ENCODE peak calls at places on chromosomes 13 and 19, in six cellular contexts. E is Peyer's patch, Z is dorsolateral prefrontal cortex, K is left lung, I is cardiac fibroblast, M is progenitor cell of endocrine pancreas. N is an unnamed sample.

GRCh38 chr19:46487802-46488445 is 7.7 kb downstream of the PNMA8B start:
- DNase-seq in E (peak; percentile 87), Z (peak; percentile 82), K (peak; percentile 70), I (peak; percentile 78), M (peak; percentile 85), N (peak; percentile 70)

GRCh38 chr13:40662866-40663265 is 3.6 kb downstream of the FOXO1 start:
- DNase-seq in E (peak; percentile 43), Z (no peak), K (no peak), I (no peak), M (no peak), N (no peak)

GRCh38 chr19:54178581-54179261 is 5.8 kb upstream of the TMC4 start:
- DNase-seq in E (no peak), Z (peak; percentile 55), K (no peak), I (no peak), M (no peak), N (no peak)

GRCh38 chr13:75725784-75726183 is 89.7 kb downstream of the LMO7 start:
- DNase-seq in E (no peak), Z (no peak), K (no peak), I (peak; percentile 26), M (no peak), N (no peak)

GRCh38 chr19:40241809-40242384 is 15.4 kb upstream of the CCNP start:
- DNase-seq in E (no peak), Z (peak; percentile 88), K (no peak), I (peak; percentile 94), M (no peak), N (no peak)

GRCh38 chr19:47514151-47514868 is 553 bp downstream of the NAPA start:
- DNase-seq in E (no peak), Z (no peak), K (peak; percentile 49), I (no peak), M (no peak), N (no peak)

GRCh38 chr19:55483681-55484361 is 1.2 kb upstream of the NAT14 start:
- DNase-seq in E (no peak), Z (no peak), K (no peak), I (no peak), M (no peak), N (no peak)

GRCh38 chr19:37098570-37098969 is 20.3 kb downstream of the ZNF420 start:
- DNase-seq in E (no peak), Z (no peak), K (no peak), I (no peak), M (no peak), N (no peak)

GRCh38 chr13:29379281-29379680 is 216.2 kb downstream of the SLC7A1 start:
- DNase-seq in E (no peak), Z (no peak), K (no peak), I (no peak), M (no peak), N (no peak)
- TF ChIP-seq CTCF in E (no peak), Z (no peak), K (no peak), I (no peak), M (no peak), N (no peak)

GRCh38 chr13:36815069-36815468 is 4.0 kb upstream of the RFXAP start:
- DNase-seq in E (no peak), Z (no peak), K (no peak), I (no peak), M (no peak), N (no peak)
- TF ChIP-seq CTCF in E (peak; percentile 17), Z (no peak), K (no peak), I (peak; percentile 49), M (peak; percentile 39), N (no peak)

GRCh38 chr19:11094520-11094894 is 5.2 kb downstream of the LDLR start:
- DNase-seq in E (no peak), Z (no peak), K (no peak), I (no peak), M (no peak), N (no peak)

GRCh38 chr19:11091343-11092153 is 2.3 kb downstream of the LDLR start:
- DNase-seq in E (peak; percentile 78), Z (peak; percentile 38), K (peak; percentile 62), I (peak; percentile 90), M (no peak), N (peak; percentile 41)

GRCh38 chr19:11089254-11090013 is at the start of gene LDLR:
- DNase-seq in E (peak; percentile 92), Z (peak; percentile 68), K (peak; percentile 86), I (peak; percentile 98), M (peak; percentile 54), N (peak; percentile 71)

GRCh38 chr19:11090264-11091032 is 1.2 kb downstream of the LDLR start:
- DNase-seq in E (peak; percentile 99), Z (peak; percentile 97), K (peak; percentile 99), I (peak; percentile 98), M (peak; percentile 90), N (peak; percentile 94)

DNA sequence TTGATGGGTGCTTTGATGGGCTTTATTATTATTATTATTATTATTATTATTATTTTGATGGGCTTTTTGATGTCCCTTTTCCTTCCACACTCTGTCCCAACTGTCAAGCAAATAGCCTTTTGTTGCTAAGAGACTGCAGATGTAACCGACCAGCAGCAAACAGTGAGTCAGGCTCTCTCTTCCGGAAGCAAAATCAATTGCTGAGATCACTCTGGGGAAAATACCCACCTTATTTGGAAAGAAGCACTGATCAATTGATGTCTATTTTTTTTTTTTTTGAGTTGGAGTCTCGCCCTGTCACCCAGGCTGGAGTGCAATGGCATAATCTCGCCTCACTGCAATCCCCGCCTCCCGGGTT is 2.9 kb downstream of the LDLR start:
- DNase-seq in E (peak; percentile 61), Z (no peak), K (no peak), I (peak; percentile 74), M (no peak), N (no peak)
- TF ChIP-seq CTCF in E (no peak), Z (no peak), K (no peak), I (no peak), M (no peak), N (no peak)

GRCh38 chr19:38917921-38918491 is 6.0 kb upstream of the CCER2 start:
- DNase-seq in E (peak; percentile 67), Z (no peak), K (no peak), I (no peak), M (no peak), N (no peak)
- TF ChIP-seq CTCF in E (peak; percentile 40), Z (no peak), K (no peak), I (no peak), M (peak; percentile 18), N (no peak)

DNA sequence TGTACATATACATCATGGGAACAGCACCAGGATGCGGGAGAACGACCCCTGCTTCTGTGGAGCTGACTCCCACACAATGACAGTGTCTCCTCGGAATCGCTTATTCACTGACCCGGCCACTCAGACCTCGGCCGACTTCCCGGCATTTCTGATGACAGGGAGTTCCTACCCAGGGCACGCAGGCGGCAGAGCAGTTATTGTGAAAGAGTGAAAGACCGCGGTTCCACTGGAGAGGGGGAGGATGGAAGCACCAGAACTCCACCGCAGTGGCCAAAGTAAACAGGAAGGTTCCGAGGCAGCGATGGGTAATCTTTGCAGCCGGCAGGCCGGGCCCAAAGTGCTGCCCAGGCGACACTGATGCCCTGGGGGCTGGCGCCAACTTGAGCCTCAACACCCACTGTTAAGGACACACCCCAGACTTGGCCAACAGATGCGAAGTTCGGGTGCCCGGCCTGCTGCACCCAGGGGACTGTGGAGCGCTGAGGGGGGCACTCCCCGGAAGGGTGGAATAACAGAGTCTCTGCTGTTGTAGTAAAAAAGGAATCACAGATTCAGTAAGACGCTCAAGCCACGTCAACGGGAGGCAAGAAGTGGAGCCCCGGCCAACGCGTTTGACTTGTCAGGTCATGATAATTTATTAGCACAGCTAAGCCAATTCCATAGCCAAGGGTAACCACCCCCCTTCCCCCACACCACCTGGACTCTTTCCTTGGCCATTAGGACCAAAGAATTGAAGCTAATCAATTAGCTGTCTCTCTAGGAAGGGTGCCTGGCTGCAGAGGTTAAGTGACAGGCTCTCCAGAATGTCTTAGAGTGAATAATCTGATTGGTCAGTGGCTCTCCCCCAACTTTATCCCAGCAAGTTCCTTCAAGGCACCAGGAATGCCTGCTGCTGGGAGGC is 5.8 kb downstream of the MLLT1 start:
- DNase-seq in E (peak; percentile 74), Z (peak; percentile 63), K (peak; percentile 88), I (peak; percentile 93), M (no peak), N (no peak)
- TF ChIP-seq CTCF in E (no peak), Z (no peak), K (no peak), I (no peak), M (no peak), N (no peak)

GRCh38 chr13:32023698-32024097 is 7.9 kb upstream of the FRY start:
- DNase-seq in E (no peak), Z (no peak), K (no peak), I (no peak), M (no peak), N (no peak)
- TF ChIP-seq CTCF in E (no peak), Z (no peak), K (no peak), I (peak; percentile 27), M (no peak), N (peak; percentile 37)

N was measured in mesothelial cell of epicardium.